ENCODE peak calls at places on chromosomes 1 and 21, in six cellular contexts. J is heart left ventricle; S is activated naive CD4-positive, alpha-beta T cell; O is skeletal muscle cell; X is memory B cell; D is tibial artery. Q is an unnamed sample.

GRCh38 chr1:244968431-244968830 is 104.1 kb upstream of the HNRNPU start:
- DNase-seq in J (peak), S (no peak), O (no peak), X (no peak), D (no peak), Q (no peak)

GRCh38 chr1:200351826-200352549 is 57.8 kb downstream of the ZNF281 start:
- DNase-seq in J (no peak), S (no peak), O (peak), X (no peak), D (no peak), Q (no peak)

GRCh38 chr21:46377789-46378188 is 53.8 kb downstream of the PCNT start:
- DNase-seq in J (no peak), S (no peak), O (no peak), X (no peak), D (no peak), Q (no peak)

GRCh38 chr21:30206551-30207251 is 9.2 kb downstream of the CLDN8 start:
- DNase-seq in J (no peak), S (no peak), O (no peak), X (no peak), D (no peak), Q (no peak)

GRCh38 chr1:116514708-116515525 is 55.9 kb downstream of the CD58 start:
- DNase-seq in J (no peak), S (no peak), O (no peak), X (peak), D (no peak), Q (no peak)

GRCh38 chr1:234553241-234554156 is 56.5 kb downstream of the IRF2BP2 start:
- DNase-seq in J (peak), S (no peak), O (no peak), X (no peak), D (no peak), Q (peak)

GRCh38 chr1:159867322-159868064 is 5.0 kb upstream of the VSIG8 start:
- DNase-seq in J (peak), S (no peak), O (no peak), X (no peak), D (no peak), Q (no peak)

GRCh38 chr1:83857108-83857507 is 141.8 kb downstream of the TTLL7 start:
- DNase-seq in J (no peak), S (no peak), O (peak), X (no peak), D (no peak), Q (no peak)

GRCh38 chr1:61898658-61899057 is 156.4 kb downstream of the PATJ start:
- DNase-seq in J (no peak), S (no peak), O (no peak), X (no peak), D (no peak), Q (no peak)

GRCh38 chr1:10064416-10065343 is 31.9 kb downstream of the UBE4B start:
- DNase-seq in J (no peak), S (no peak), O (no peak), X (no peak), D (no peak), Q (no peak)

GRCh38 chr1:9653783-9654517 is 2.4 kb downstream of the PIK3CD start:
- DNase-seq in J (no peak), S (no peak), O (no peak), X (no peak), D (no peak), Q (no peak)

GRCh38 chr1:159056069-159056698 is 20.4 kb downstream of the AIM2 start:
- DNase-seq in J (no peak), S (no peak), O (no peak), X (no peak), D (no peak), Q (no peak)

GRCh38 chr1:198123146-198123545 is 33.7 kb upstream of the NEK7 start:
- DNase-seq in J (no peak), S (no peak), O (peak), X (no peak), D (no peak), Q (no peak)

GRCh38 chr1:119353851-119354250 is 14.7 kb upstream of the HAO2 start:
- DNase-seq in J (no peak), S (no peak), O (no peak), X (no peak), D (no peak), Q (no peak)

GRCh38 chr1:42221952-42222606 is 57.5 kb upstream of the GUCA2A start:
- DNase-seq in J (no peak), S (no peak), O (no peak), X (no peak), D (no peak), Q (no peak)

GRCh38 chr1:164787834-164788231 is 228.8 kb downstream of the PBX1 start:
- DNase-seq in J (no peak), S (no peak), O (no peak), X (no peak), D (no peak), Q (no peak)

GRCh38 chr1:45543599-45544417 is 6.8 kb upstream of the AKR1A1 start:
- DNase-seq in J (peak), S (peak), O (no peak), X (peak), D (peak), Q (no peak)

GRCh38 chr21:45427331-45428271 is 22.6 kb downstream of the COL18A1 start:
- DNase-seq in J (no peak), S (no peak), O (peak), X (no peak), D (peak), Q (peak)

GRCh38 chr1:21592086-21592865 is 76.9 kb downstream of the RAP1GAP start:
- DNase-seq in J (no peak), S (no peak), O (no peak), X (no peak), D (no peak), Q (no peak)

GRCh38 chr1:15757575-15758401 is 807 bp upstream of the FBLIM1 start:
- DNase-seq in J (peak), S (no peak), O (no peak), X (no peak), D (no peak), Q (peak)

GRCh38 chr21:42777757-42778344 is 101.5 kb downstream of the WDR4 start:
- DNase-seq in J (no peak), S (no peak), O (no peak), X (peak), D (no peak), Q (no peak)

GRCh38 chr1:183933528-183934179 is 103.9 kb downstream of the COLGALT2 start:
- DNase-seq in J (no peak), S (no peak), O (no peak), X (no peak), D (no peak), Q (no peak)

GRCh38 chr1:181061891-181062777 is 26.4 kb upstream of the IER5 start:
- DNase-seq in J (peak), S (no peak), O (no peak), X (peak), D (peak), Q (no peak)

GRCh38 chr1:199690520-199690919 is 337.0 kb upstream of the NR5A2 start:
- DNase-seq in J (no peak), S (no peak), O (no peak), X (no peak), D (no peak), Q (no peak)

GRCh38 chr1:150020711-150021110 is 10.2 kb upstream of the OTUD7B start:
- DNase-seq in J (no peak), S (no peak), O (no peak), X (no peak), D (no peak), Q (no peak)

GRCh38 chr1:154824356-154825069 is 45.6 kb downstream of the KCNN3 start:
- DNase-seq in J (no peak), S (no peak), O (no peak), X (no peak), D (no peak), Q (no peak)

GRCh38 chr1:6603424-6603850 is 768 bp upstream of the KLHL21 start:
- DNase-seq in J (peak), S (no peak), O (peak), X (peak), D (peak), Q (peak)

GRCh38 chr1:202282596-202283283 is 59.0 kb downstream of the UBE2T start:
- DNase-seq in J (no peak), S (no peak), O (no peak), X (no peak), D (no peak), Q (no peak)

GRCh38 chr1:178151831-178152230 is 57.9 kb downstream of the RASAL2 start:
- DNase-seq in J (no peak), S (no peak), O (no peak), X (no peak), D (no peak), Q (no peak)

GRCh38 chr21:34693192-34693810 is 24.5 kb downstream of the CLIC6 start:
- DNase-seq in J (peak), S (no peak), O (peak), X (peak), D (peak), Q (no peak)

GRCh38 chr1:19799233-19799876 is 361 bp downstream of the TMCO4 start:
- DNase-seq in J (peak), S (no peak), O (no peak), X (peak), D (peak), Q (no peak)

GRCh38 chr1:65958561-65959350 is 166.1 kb downstream of the PDE4B start:
- DNase-seq in J (no peak), S (no peak), O (no peak), X (peak), D (no peak), Q (no peak)

GRCh38 chr1:195345149-195345548 is 1263.1 kb downstream of the KCNT2 start:
- DNase-seq in J (no peak), S (no peak), O (no peak), X (no peak), D (no peak), Q (no peak)

GRCh38 chr1:6859415-6860343 is 74.4 kb downstream of the CAMTA1 start:
- DNase-seq in J (no peak), S (no peak), O (peak), X (no peak), D (no peak), Q (no peak)

GRCh38 chr1:40421694-40422384 is 28.4 kb upstream of the ZFP69B start:
- DNase-seq in J (no peak), S (no peak), O (peak), X (no peak), D (peak), Q (no peak)

GRCh38 chr1:53733975-53734649 is 4.9 kb downstream of the GLIS1 start:
- DNase-seq in J (no peak), S (no peak), O (peak), X (no peak), D (no peak), Q (no peak)

GRCh38 chr1:168341576-168341975 is 60.9 kb downstream of the TBX19 start:
- DNase-seq in J (no peak), S (no peak), O (peak), X (no peak), D (no peak), Q (no peak)

GRCh38 chr1:163168053-163168452 is 34.7 kb downstream of the RGS5 start:
- DNase-seq in J (no peak), S (no peak), O (peak), X (no peak), D (no peak), Q (no peak)

Q was measured in coronary artery.